ENCODE peak calls at places on chromosomes 12 and 14, in seven cellular contexts. K is adrenal gland; B is Peyer's patch; Z is naive thymus-derived CD4-positive, alpha-beta T cell; I is body of pancreas; N is trophoblast cell; P is mucosa of descending colon. U is an unnamed sample.
A peak's percentile ranks its signal among the peaks of the same experiment; 100 is the strongest.

GRCh38 chr14:103607039-103607668 is 21.9 kb upstream of the KLC1 start:
- DNase-seq in K (peak; percentile 80), Z (peak; percentile 35), N (peak; percentile 43), I (peak; percentile 48), B (peak; percentile 71), P (peak; percentile 77), U (no peak)

GRCh38 chr12:122412851-122413433 is 9.5 kb downstream of the CLIP1 start:
- DNase-seq in P (no peak), N (no peak), Z (no peak), B (no peak), I (no peak), K (no peak), U (no peak)

GRCh38 chr12:81644503-81644902 is 114.6 kb downstream of the PPFIA2 start:
- DNase-seq in I (no peak), N (peak; percentile 49), K (no peak), Z (peak; percentile 24), P (peak; percentile 9), B (no peak), U (no peak)

GRCh38 chr14:49679271-49679670 is 8.7 kb downstream of the POLE2 start:
- DNase-seq in Z (no peak), I (no peak), P (no peak), K (no peak), B (no peak), N (no peak), U (no peak)

GRCh38 chr12:117890137-117890536 is 78.7 kb downstream of the KSR2 start:
- DNase-seq in I (no peak), B (no peak), N (peak; percentile 20), K (no peak), Z (no peak), P (no peak), U (no peak)

GRCh38 chr12:96274331-96274730 is 80.2 kb downstream of the ELK3 start:
- DNase-seq in Z (no peak), I (no peak), P (no peak), N (no peak), B (no peak), K (no peak), U (no peak)

GRCh38 chr14:50530358-50530757 is 2.0 kb downstream of the MAP4K5 start:
- DNase-seq in B (no peak), N (peak; percentile 61), P (no peak), I (no peak), Z (no peak), K (no peak), U (no peak)

GRCh38 chr12:114320101-114320500 is 85.8 kb downstream of the TBX5 start:
- DNase-seq in N (no peak), P (no peak), B (no peak), I (no peak), K (no peak), Z (no peak), U (no peak)

GRCh38 chr12:104909761-104910160 is 48.3 kb downstream of the SLC41A2 start:
- DNase-seq in B (no peak), K (no peak), N (no peak), I (no peak), P (no peak), Z (no peak), U (no peak)

GRCh38 chr12:128903231-128903630 is 50.0 kb downstream of the GLT1D1 start:
- DNase-seq in I (no peak), Z (no peak), B (no peak), N (no peak), P (no peak), K (no peak), U (no peak)

GRCh38 chr12:79370021-79370420 is 320.7 kb downstream of the PAWR start:
- DNase-seq in Z (no peak), N (no peak), B (no peak), K (no peak), I (no peak), P (no peak), U (no peak)

GRCh38 chr14:93538411-93538810 is 107.7 kb downstream of the UNC79 start:
- DNase-seq in Z (no peak), K (no peak), I (no peak), N (no peak), B (no peak), P (no peak), U (no peak)

GRCh38 chr12:9118161-9118560 is 2.4 kb upstream of the A2M start:
- DNase-seq in B (no peak), P (no peak), N (peak; percentile 40), Z (no peak), I (no peak), K (peak; percentile 40), U (no peak)

GRCh38 chr14:72792051-72792788 is 101.7 kb downstream of the DPF3 start:
- DNase-seq in I (peak; percentile 16), K (peak; percentile 93), B (no peak), P (no peak), N (no peak), Z (no peak), U (no peak)

GRCh38 chr12:53193953-53194716 is 12.9 kb downstream of the ITGB7 start:
- DNase-seq in P (no peak), N (no peak), I (no peak), Z (no peak), K (no peak), B (no peak), U (no peak)

DNA sequence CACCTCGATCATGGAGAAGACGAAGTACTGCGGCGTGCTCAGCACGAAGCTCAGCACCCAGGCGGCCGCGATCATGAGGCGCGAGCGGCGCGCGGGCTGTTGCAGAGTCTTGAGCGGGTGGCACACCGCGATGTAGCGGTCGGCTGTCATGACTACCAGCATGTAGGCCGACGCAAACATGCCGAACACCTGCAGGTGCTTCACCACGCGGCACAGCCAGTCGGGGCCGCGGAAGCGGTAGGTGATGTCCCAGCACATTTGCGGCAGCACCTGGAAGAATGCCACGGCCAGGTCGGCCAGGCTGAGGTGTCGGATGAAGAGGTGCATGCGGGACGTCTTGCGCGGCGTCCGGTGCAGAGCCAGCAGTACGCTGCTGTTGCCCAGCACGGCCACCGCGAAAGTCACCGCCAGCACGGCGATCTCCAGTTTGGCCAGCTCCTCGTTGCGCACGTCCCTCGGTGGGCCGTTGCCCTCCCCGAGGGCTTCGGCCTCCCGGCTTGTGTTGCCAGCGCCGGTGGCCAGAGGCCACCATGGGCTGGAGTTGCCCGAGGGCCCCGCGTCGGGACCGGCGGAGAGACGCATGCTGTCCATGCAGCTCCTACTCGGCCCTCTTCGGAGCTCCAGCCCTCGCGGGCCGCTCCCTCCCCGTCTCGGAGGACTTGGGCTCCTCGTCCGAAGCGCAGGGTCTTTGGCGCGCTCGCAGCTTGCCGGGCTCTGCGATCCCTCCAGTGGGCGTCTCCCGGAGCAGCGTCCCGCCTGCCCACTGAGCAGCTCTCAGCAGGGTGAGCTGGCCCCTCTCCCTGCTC is 543 bp downstream of the AVPR1A start:
- DNase-seq in K (peak; percentile 34), B (no peak), N (peak; percentile 59), P (no peak), Z (no peak), I (peak; percentile 36), U (peak; percentile 39)
- H3K4me3 ChIP-seq in K (peak overlapping the region; percentile 34), B (no peak overlapping the region), N (peak overlapping the region; percentile 62), P (no peak overlapping the region), Z (no peak overlapping the region), I (peak overlapping the region; percentile 30), U (peak overlapping the region; percentile 45)

GRCh38 chr12:57626929-57627445 is 6.0 kb downstream of the B4GALNT1 start:
- DNase-seq in Z (no peak), P (no peak), K (no peak), I (no peak), B (no peak), N (no peak), U (no peak)

GRCh38 chr12:57629897-57630471 is 3.0 kb downstream of the B4GALNT1 start:
- DNase-seq in Z (no peak), B (peak; percentile 2), K (no peak), P (no peak), I (no peak), N (no peak), U (no peak)

GRCh38 chr12:57626111-57626928 is 6.7 kb downstream of the B4GALNT1 start:
- DNase-seq in Z (no peak), I (no peak), B (no peak), K (no peak), N (no peak), P (no peak), U (no peak)

GRCh38 chr12:57627504-57628279 is 5.3 kb downstream of the B4GALNT1 start:
- DNase-seq in K (no peak), B (peak; percentile 15), Z (no peak), I (peak; percentile 23), N (peak; percentile 18), P (no peak), U (no peak)

DNA sequence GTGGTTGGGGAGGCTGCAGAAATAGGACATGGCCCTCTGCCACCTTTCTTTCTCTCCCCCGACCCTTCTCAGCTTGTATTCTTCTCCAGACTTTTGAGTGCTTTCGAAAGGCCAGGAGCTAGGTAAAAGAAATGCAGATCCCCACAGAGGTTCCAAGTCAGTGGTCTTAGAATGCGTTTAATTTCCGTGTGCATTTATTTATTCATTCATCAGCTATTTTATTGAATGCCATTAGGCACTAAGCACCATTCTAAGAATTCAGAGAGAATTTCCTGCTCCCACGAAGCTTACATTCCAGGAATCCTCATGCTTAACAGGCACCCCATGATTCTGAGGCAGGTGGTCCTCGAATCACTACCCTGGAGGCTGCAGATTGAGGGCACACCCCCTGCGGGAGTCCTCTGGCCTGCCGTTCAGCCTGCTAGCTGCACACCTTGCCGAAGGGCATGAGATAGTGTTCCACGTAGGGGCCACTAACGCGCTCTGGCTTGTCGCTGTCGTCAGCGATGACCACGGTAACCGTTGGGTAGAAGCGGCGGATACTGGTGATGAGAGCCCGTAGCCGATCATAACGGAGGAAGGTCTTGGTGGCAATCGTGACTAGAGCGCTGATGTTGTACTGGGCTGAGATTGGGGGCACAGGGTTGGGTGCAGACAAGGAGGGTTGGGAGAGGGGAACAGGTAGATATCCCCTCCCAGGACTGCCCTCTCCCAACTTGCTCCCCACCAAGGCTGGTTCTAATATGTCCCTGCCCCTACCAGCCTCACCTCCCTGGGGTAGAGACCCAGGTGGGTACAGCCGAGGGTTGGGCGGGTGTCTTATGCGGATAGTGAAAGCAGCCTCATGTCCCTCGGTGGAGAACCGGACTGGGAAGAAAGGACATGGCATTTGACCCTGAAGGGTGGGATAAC is 4.5 kb downstream of the B4GALNT1 start:
- DNase-seq in I (no peak), P (no peak), B (peak; percentile 3), N (no peak), K (no peak), Z (no peak), U (no peak)
- H3K4me3 ChIP-seq in I (no peak overlapping the region), P (no peak overlapping the region), B (no peak overlapping the region), N (no peak overlapping the region), K (no peak overlapping the region), Z (no peak overlapping the region), U (no peak overlapping the region)

GRCh38 chr12:77102123-77102522 is 36.8 kb upstream of the E2F7 start:
- DNase-seq in I (no peak), Z (no peak), K (no peak), P (no peak), N (no peak), B (no peak), U (no peak)
- H3K4me3 ChIP-seq in I (no peak overlapping the region), Z (no peak overlapping the region), K (no peak overlapping the region), P (no peak overlapping the region), N (no peak overlapping the region), B (no peak overlapping the region), U (no peak overlapping the region)

DNA sequence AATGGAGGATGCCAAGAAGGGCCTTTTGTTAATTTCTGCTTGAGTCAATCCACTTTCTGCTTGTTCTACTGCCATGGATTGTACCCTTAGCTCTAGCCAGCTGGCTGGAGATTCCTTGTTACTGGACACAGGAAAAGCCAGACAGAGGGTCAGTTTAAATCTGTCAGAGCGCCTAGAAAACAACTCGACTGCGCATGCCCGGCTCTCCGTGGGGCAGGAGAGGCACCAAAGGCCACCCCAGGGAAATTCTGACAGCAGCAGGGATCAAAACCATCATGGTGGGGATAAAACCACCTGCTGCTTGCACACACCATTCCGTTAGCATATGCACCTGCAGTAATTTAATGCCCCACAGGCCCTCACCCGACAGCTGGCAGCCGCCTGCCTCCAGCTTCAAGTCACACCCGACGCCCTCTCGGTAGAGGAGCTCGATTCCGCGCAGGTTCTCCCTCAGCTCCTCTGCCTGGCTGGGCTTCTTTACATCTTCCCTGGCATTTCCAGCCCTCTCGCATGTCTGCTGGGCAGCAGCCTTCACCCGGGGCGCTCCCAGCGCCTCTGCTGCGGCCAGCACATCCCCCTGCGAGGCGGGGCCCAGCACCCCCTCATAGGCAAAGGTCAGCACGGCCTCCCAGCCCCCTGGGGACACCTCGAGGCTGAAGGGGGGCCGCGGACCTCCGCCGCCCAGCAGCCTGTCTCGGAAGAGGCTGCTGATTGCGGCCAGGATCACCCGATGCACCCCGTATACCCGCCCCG is 1.1 kb downstream of the KLHL33 start:
- DNase-seq in I (peak; percentile 34), Z (no peak), B (no peak), K (peak; percentile 43), N (no peak), P (peak; percentile 43), U (no peak)
- H3K4me3 ChIP-seq in I (no peak overlapping the region), Z (no peak overlapping the region), B (no peak overlapping the region), K (no peak overlapping the region), N (no peak overlapping the region), P (no peak overlapping the region), U (no peak overlapping the region)

U was measured in iPS DF 6.9.